ENCODE peak calls at places on chromosomes 12 and 14, in seven cellular contexts. P, O, L, T, Q, R and Z are unnamed samples.

GRCh38 chr12:49358548-49359141 is 8.6 kb upstream of the SPATS2 start:
- DNase-seq in R (peak), O (peak), P (peak), L (peak), T (peak), Q (no peak), Z (peak)

GRCh38 chr12:52347546-52348510 is 19.5 kb downstream of the KRT85 start:
- DNase-seq in P (no peak), Q (no peak), R (no peak), O (no peak), T (no peak), L (no peak), Z (no peak)

GRCh38 chr14:76810953-76811400 is 1.7 kb downstream of the ANGEL1 start:
- DNase-seq in R (peak), T (no peak), Q (no peak), P (peak), O (peak), L (no peak), Z (peak)

GRCh38 chr14:96201965-96202364 is 2.7 kb upstream of the BDKRB2 start:
- DNase-seq in T (no peak), L (no peak), O (no peak), P (no peak), R (no peak), Q (no peak), Z (no peak)

GRCh38 chr12:3947781-3948180 is 74.6 kb upstream of the PARP11 start:
- DNase-seq in P (no peak), R (no peak), Q (no peak), T (no peak), O (no peak), L (no peak), Z (no peak)

GRCh38 chr14:59310644-59311043 is 122.2 kb downstream of the DAAM1 start:
- DNase-seq in L (no peak), T (no peak), R (no peak), O (no peak), P (no peak), Q (no peak), Z (peak)

GRCh38 chr14:21169587-21169986 is 13.7 kb upstream of the OR5AU1 start:
- DNase-seq in T (no peak), L (no peak), R (no peak), O (no peak), P (no peak), Q (no peak), Z (no peak)

GRCh38 chr12:3315201-3315661 is 175.8 kb upstream of the PRMT8 start:
- DNase-seq in R (peak), Q (no peak), T (no peak), P (no peak), L (no peak), O (no peak), Z (peak)

GRCh38 chr14:42095155-42095554 is 488.5 kb downstream of the LRFN5 start:
- DNase-seq in T (no peak), R (no peak), L (no peak), O (no peak), Q (no peak), P (no peak), Z (no peak)

GRCh38 chr12:68766646-68767045 is 20.7 kb downstream of the SLC35E3 start:
- DNase-seq in O (no peak), L (no peak), Q (no peak), P (no peak), R (no peak), T (no peak), Z (no peak)

GRCh38 chr14:103084021-103084919 is at the start of gene LBHD2:
- DNase-seq in L (peak), O (no peak), R (peak), P (no peak), Q (no peak), T (peak), Z (no peak)

GRCh38 chr12:107917912-107918800 is 143.7 kb downstream of the ASCL4 start:
- DNase-seq in T (no peak), P (peak), Q (no peak), L (peak), O (peak), R (peak), Z (peak)

GRCh38 chr12:70581199-70581598 is 56.0 kb downstream of the PTPRB start:
- DNase-seq in P (no peak), L (no peak), R (no peak), Q (no peak), T (no peak), O (no peak), Z (no peak)

GRCh38 chr12:87720967-87721366 is 308.2 kb downstream of the C12orf50 start:
- DNase-seq in T (no peak), L (no peak), R (no peak), Q (no peak), O (no peak), P (no peak), Z (no peak)

GRCh38 chr12:105738036-105738435 is 400.7 kb downstream of the NUAK1 start:
- DNase-seq in O (no peak), L (no peak), P (no peak), Q (no peak), T (no peak), R (no peak), Z (no peak)

GRCh38 chr14:105616802-105617192 is 90.4 kb downstream of the TMEM121 start:
- DNase-seq in T (no peak), Q (no peak), R (no peak), L (no peak), O (no peak), P (no peak), Z (no peak)

GRCh38 chr14:55170526-55170925 is 20.9 kb downstream of the DLGAP5 start:
- DNase-seq in R (no peak), P (no peak), L (no peak), O (no peak), T (no peak), Q (no peak), Z (no peak)

GRCh38 chr14:102508410-102508773 is 1.2 kb downstream of the ANKRD9 start:
- DNase-seq in R (no peak), O (no peak), L (peak), P (peak), Q (no peak), T (no peak), Z (peak)

GRCh38 chr12:115023279-115023678 is 339.3 kb upstream of the TBX3 start:
- DNase-seq in Q (no peak), O (no peak), P (no peak), R (no peak), T (no peak), L (no peak), Z (no peak)

GRCh38 chr12:123022205-123022604 is 41.7 kb downstream of the ARL6IP4 start:
- DNase-seq in L (no peak), Q (no peak), R (no peak), O (no peak), T (no peak), P (no peak), Z (no peak)

GRCh38 chr12:126112141-126112540 is 1046.9 kb downstream of the AACS start:
- DNase-seq in Q (no peak), R (no peak), O (no peak), L (no peak), T (no peak), P (no peak), Z (no peak)
- TF ChIP-seq JUND in Q (no peak), R (peak), O (no peak), L (no peak), T (no peak), P (no peak), Z (no peak)

GRCh38 chr12:109541412-109541725 is 31.9 kb downstream of the MMAB start:
- DNase-seq in L (no peak), R (peak), P (no peak), Q (no peak), T (no peak), O (no peak), Z (no peak)

GRCh38 chr12:109537136-109537535 is 36.2 kb downstream of the MMAB start:
- DNase-seq in T (no peak), Q (no peak), P (no peak), O (no peak), L (no peak), R (no peak), Z (no peak)

GRCh38 chr12:109538191-109538863 is 35.0 kb downstream of the MMAB start:
- DNase-seq in P (no peak), Q (no peak), R (peak), T (no peak), L (no peak), O (no peak), Z (no peak)

GRCh38 chr12:109540526-109541411 is 32.5 kb downstream of the MMAB start:
- DNase-seq in R (peak), L (no peak), P (peak), O (no peak), T (no peak), Q (no peak), Z (no peak)

DNA sequence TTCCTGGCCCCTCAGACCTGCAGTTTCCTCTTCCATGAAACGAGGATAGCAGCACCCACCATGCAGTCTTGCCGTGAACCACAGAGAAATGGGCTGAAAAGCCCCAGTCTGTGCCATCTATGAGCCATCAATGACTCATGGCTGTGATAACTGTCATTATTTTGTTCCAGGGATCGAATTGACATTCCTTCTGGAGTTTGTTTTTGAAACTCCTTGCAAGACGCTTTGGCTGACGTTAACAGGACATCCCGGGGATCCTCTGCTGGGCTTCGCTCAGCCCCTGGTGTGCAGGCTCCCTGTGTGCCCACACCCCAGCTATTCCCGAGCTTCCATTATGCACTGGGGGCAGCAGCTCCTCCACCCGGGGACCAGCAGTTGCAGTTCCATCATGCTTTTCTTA is 33.8 kb downstream of the MMAB start:
- DNase-seq in O (no peak), R (no peak), T (no peak), L (no peak), P (no peak), Q (no peak), Z (no peak)
- TF ChIP-seq JUND in O (no peak), R (no peak), T (no peak), L (no peak), P (no peak), Q (no peak), Z (no peak)

DNA sequence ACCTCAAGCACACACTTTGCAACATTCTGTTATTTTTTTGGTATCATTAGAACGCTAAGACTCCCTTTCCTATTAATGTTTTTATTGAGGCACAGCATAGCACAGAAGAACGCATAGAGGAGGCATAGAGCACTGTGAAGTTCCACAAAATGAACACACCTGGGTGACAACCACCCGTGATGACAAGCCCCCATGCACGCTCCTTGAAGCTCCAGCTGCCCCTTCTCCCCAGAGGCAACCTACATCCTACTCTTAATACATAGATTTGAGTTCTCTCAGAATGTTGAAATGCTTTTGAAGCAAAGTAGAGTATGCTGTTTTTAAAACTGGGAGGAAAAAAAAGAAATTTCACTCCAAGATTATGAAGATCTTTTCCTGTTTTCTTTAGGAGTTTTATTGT is 55.5 kb downstream of the DYRK2 start:
- DNase-seq in L (no peak), Q (no peak), T (no peak), O (no peak), P (no peak), R (no peak), Z (no peak)
- TF ChIP-seq JUND in L (no peak), Q (no peak), T (no peak), O (no peak), P (no peak), R (no peak), Z (no peak)

GRCh38 chr12:65902504-65902903 is 78.2 kb downstream of the HMGA2 start:
- DNase-seq in T (no peak), L (no peak), O (no peak), P (no peak), Q (no peak), R (no peak), Z (no peak)
- TF ChIP-seq JUND in T (no peak), L (no peak), O (no peak), P (no peak), Q (no peak), R (peak), Z (no peak)